ENCODE peak calls at places on chromosomes 6 and 20, in five cellular contexts. One of them, this sample, is unnamed.

GRCh38 chr6:70651326-70651905 is 16.3 kb upstream of the SMAP1 start:
- DNase-seq in stimulated activated CD4-positive, alpha-beta T cell treated with anti-CD3 and anti-CD28 coated beads, Interleukin-4, amount 100 ng/mL, for 48 hours: peak; percentile 12
- DNase-seq in NCI-H2029 treated with DMSO at 0.1 percent for 48 hours: no peak
- DNase-seq in HEK293T: no peak
- DNase-seq in activated T-helper 1 cell treated with anti-CD3 and anti-CD28 coated beads, Interleukin-12 subunit alpha, Interleukin-12 subunit beta, Interleukin-2, Interleukin-4 antibody, amounts not matched to agents 30 ng/mL and 10 ng/mL and 1 ng/mL, durations not matched to agents 14 hours and 24 hours and 36 hours: peak; percentile 71
- DNase-seq in this sample: no peak

GRCh38 chr20:50470249-50470858 is 39.8 kb upstream of the PTPN1 start:
- DNase-seq in NCI-H2029 treated with DMSO at 0.1 percent for 48 hours: no peak
- DNase-seq in activated T-helper 1 cell treated with anti-CD3 and anti-CD28 coated beads, Interleukin-12 subunit alpha, Interleukin-12 subunit beta, Interleukin-2, Interleukin-4 antibody, amounts not matched to agents 30 ng/mL and 10 ng/mL and 1 ng/mL, durations not matched to agents 14 hours and 24 hours and 36 hours: no peak
- DNase-seq in stimulated activated CD4-positive, alpha-beta T cell treated with anti-CD3 and anti-CD28 coated beads, Interleukin-4, amount 100 ng/mL, for 48 hours: no peak
- DNase-seq in HEK293T: no peak
- DNase-seq in this sample: no peak

GRCh38 chr20:6388666-6389197 is 265.9 kb upstream of the FERMT1 start:
- DNase-seq in HEK293T: no peak
- DNase-seq in activated T-helper 1 cell treated with anti-CD3 and anti-CD28 coated beads, Interleukin-12 subunit alpha, Interleukin-12 subunit beta, Interleukin-2, Interleukin-4 antibody, amounts not matched to agents 30 ng/mL and 10 ng/mL and 1 ng/mL, durations not matched to agents 14 hours and 24 hours and 36 hours: no peak
- DNase-seq in NCI-H2029 treated with DMSO at 0.1 percent for 48 hours: no peak
- DNase-seq in stimulated activated CD4-positive, alpha-beta T cell treated with anti-CD3 and anti-CD28 coated beads, Interleukin-4, amount 100 ng/mL, for 48 hours: no peak
- DNase-seq in this sample: no peak

GRCh38 chr20:31712564-31713311 is 9.9 kb downstream of the BCL2L1 start:
- DNase-seq in NCI-H2029 treated with DMSO at 0.1 percent for 48 hours: peak; percentile 71
- DNase-seq in activated T-helper 1 cell treated with anti-CD3 and anti-CD28 coated beads, Interleukin-12 subunit alpha, Interleukin-12 subunit beta, Interleukin-2, Interleukin-4 antibody, amounts not matched to agents 30 ng/mL and 10 ng/mL and 1 ng/mL, durations not matched to agents 14 hours and 24 hours and 36 hours: no peak
- DNase-seq in HEK293T: no peak
- DNase-seq in stimulated activated CD4-positive, alpha-beta T cell treated with anti-CD3 and anti-CD28 coated beads, Interleukin-4, amount 100 ng/mL, for 48 hours: no peak
- DNase-seq in this sample: no peak

GRCh38 chr20:3629893-3630292 is 33.3 kb downstream of the GFRA4 start:
- DNase-seq in activated T-helper 1 cell treated with anti-CD3 and anti-CD28 coated beads, Interleukin-12 subunit alpha, Interleukin-12 subunit beta, Interleukin-2, Interleukin-4 antibody, amounts not matched to agents 30 ng/mL and 10 ng/mL and 1 ng/mL, durations not matched to agents 14 hours and 24 hours and 36 hours: no peak
- DNase-seq in stimulated activated CD4-positive, alpha-beta T cell treated with anti-CD3 and anti-CD28 coated beads, Interleukin-4, amount 100 ng/mL, for 48 hours: no peak
- DNase-seq in HEK293T: no peak
- DNase-seq in NCI-H2029 treated with DMSO at 0.1 percent for 48 hours: no peak
- DNase-seq in this sample: no peak

GRCh38 chr6:30156262-30156599 is 4.8 kb downstream of the TRIM10 start:
- DNase-seq in HEK293T: peak; percentile 35
- DNase-seq in NCI-H2029 treated with DMSO at 0.1 percent for 48 hours: no peak
- DNase-seq in activated T-helper 1 cell treated with anti-CD3 and anti-CD28 coated beads, Interleukin-12 subunit alpha, Interleukin-12 subunit beta, Interleukin-2, Interleukin-4 antibody, amounts not matched to agents 30 ng/mL and 10 ng/mL and 1 ng/mL, durations not matched to agents 14 hours and 24 hours and 36 hours: no peak
- DNase-seq in stimulated activated CD4-positive, alpha-beta T cell treated with anti-CD3 and anti-CD28 coated beads, Interleukin-4, amount 100 ng/mL, for 48 hours: no peak
- DNase-seq in this sample: no peak

GRCh38 chr20:40612837-40613236 is 76.2 kb downstream of the MAFB start:
- DNase-seq in HEK293T: no peak
- DNase-seq in NCI-H2029 treated with DMSO at 0.1 percent for 48 hours: no peak
- DNase-seq in stimulated activated CD4-positive, alpha-beta T cell treated with anti-CD3 and anti-CD28 coated beads, Interleukin-4, amount 100 ng/mL, for 48 hours: no peak
- DNase-seq in activated T-helper 1 cell treated with anti-CD3 and anti-CD28 coated beads, Interleukin-12 subunit alpha, Interleukin-12 subunit beta, Interleukin-2, Interleukin-4 antibody, amounts not matched to agents 30 ng/mL and 10 ng/mL and 1 ng/mL, durations not matched to agents 14 hours and 24 hours and 36 hours: no peak
- DNase-seq in this sample: no peak

GRCh38 chr20:57918546-57918945 is 208.7 kb upstream of the PMEPA1 start:
- DNase-seq in HEK293T: no peak
- DNase-seq in NCI-H2029 treated with DMSO at 0.1 percent for 48 hours: no peak
- DNase-seq in stimulated activated CD4-positive, alpha-beta T cell treated with anti-CD3 and anti-CD28 coated beads, Interleukin-4, amount 100 ng/mL, for 48 hours: no peak
- DNase-seq in activated T-helper 1 cell treated with anti-CD3 and anti-CD28 coated beads, Interleukin-12 subunit alpha, Interleukin-12 subunit beta, Interleukin-2, Interleukin-4 antibody, amounts not matched to agents 30 ng/mL and 10 ng/mL and 1 ng/mL, durations not matched to agents 14 hours and 24 hours and 36 hours: no peak
- DNase-seq in this sample: no peak

GRCh38 chr6:83198486-83199172 is 5.5 kb downstream of the RWDD2A start:
- DNase-seq in activated T-helper 1 cell treated with anti-CD3 and anti-CD28 coated beads, Interleukin-12 subunit alpha, Interleukin-12 subunit beta, Interleukin-2, Interleukin-4 antibody, amounts not matched to agents 30 ng/mL and 10 ng/mL and 1 ng/mL, durations not matched to agents 14 hours and 24 hours and 36 hours: no peak
- DNase-seq in stimulated activated CD4-positive, alpha-beta T cell treated with anti-CD3 and anti-CD28 coated beads, Interleukin-4, amount 100 ng/mL, for 48 hours: no peak
- DNase-seq in NCI-H2029 treated with DMSO at 0.1 percent for 48 hours: no peak
- DNase-seq in HEK293T: no peak
- DNase-seq in this sample: no peak

GRCh38 chr20:32339116-32339515 is 19.0 kb upstream of the ASXL1 start:
- DNase-seq in activated T-helper 1 cell treated with anti-CD3 and anti-CD28 coated beads, Interleukin-12 subunit alpha, Interleukin-12 subunit beta, Interleukin-2, Interleukin-4 antibody, amounts not matched to agents 30 ng/mL and 10 ng/mL and 1 ng/mL, durations not matched to agents 14 hours and 24 hours and 36 hours: no peak
- DNase-seq in stimulated activated CD4-positive, alpha-beta T cell treated with anti-CD3 and anti-CD28 coated beads, Interleukin-4, amount 100 ng/mL, for 48 hours: no peak
- DNase-seq in NCI-H2029 treated with DMSO at 0.1 percent for 48 hours: no peak
- DNase-seq in HEK293T: no peak
- DNase-seq in this sample: no peak

GRCh38 chr6:21742238-21742660 is 148.7 kb downstream of the SOX4 start:
- DNase-seq in NCI-H2029 treated with DMSO at 0.1 percent for 48 hours: peak; percentile 70
- DNase-seq in HEK293T: no peak
- DNase-seq in activated T-helper 1 cell treated with anti-CD3 and anti-CD28 coated beads, Interleukin-12 subunit alpha, Interleukin-12 subunit beta, Interleukin-2, Interleukin-4 antibody, amounts not matched to agents 30 ng/mL and 10 ng/mL and 1 ng/mL, durations not matched to agents 14 hours and 24 hours and 36 hours: no peak
- DNase-seq in stimulated activated CD4-positive, alpha-beta T cell treated with anti-CD3 and anti-CD28 coated beads, Interleukin-4, amount 100 ng/mL, for 48 hours: no peak
- DNase-seq in this sample: no peak

GRCh38 chr6:133456439-133456838 is 215.3 kb downstream of the EYA4 start:
- DNase-seq in activated T-helper 1 cell treated with anti-CD3 and anti-CD28 coated beads, Interleukin-12 subunit alpha, Interleukin-12 subunit beta, Interleukin-2, Interleukin-4 antibody, amounts not matched to agents 30 ng/mL and 10 ng/mL and 1 ng/mL, durations not matched to agents 14 hours and 24 hours and 36 hours: no peak
- DNase-seq in stimulated activated CD4-positive, alpha-beta T cell treated with anti-CD3 and anti-CD28 coated beads, Interleukin-4, amount 100 ng/mL, for 48 hours: no peak
- DNase-seq in NCI-H2029 treated with DMSO at 0.1 percent for 48 hours: no peak
- DNase-seq in HEK293T: no peak
- DNase-seq in this sample: no peak

GRCh38 chr20:53949319-53949839 is 121.0 kb downstream of the BCAS1 start:
- DNase-seq in stimulated activated CD4-positive, alpha-beta T cell treated with anti-CD3 and anti-CD28 coated beads, Interleukin-4, amount 100 ng/mL, for 48 hours: peak; percentile 51
- DNase-seq in NCI-H2029 treated with DMSO at 0.1 percent for 48 hours: no peak
- DNase-seq in activated T-helper 1 cell treated with anti-CD3 and anti-CD28 coated beads, Interleukin-12 subunit alpha, Interleukin-12 subunit beta, Interleukin-2, Interleukin-4 antibody, amounts not matched to agents 30 ng/mL and 10 ng/mL and 1 ng/mL, durations not matched to agents 14 hours and 24 hours and 36 hours: peak; percentile 75
- DNase-seq in HEK293T: no peak
- DNase-seq in this sample: no peak

GRCh38 chr6:127855542-127856159 is 45.2 kb downstream of the THEMIS start:
- DNase-seq in stimulated activated CD4-positive, alpha-beta T cell treated with anti-CD3 and anti-CD28 coated beads, Interleukin-4, amount 100 ng/mL, for 48 hours: no peak
- DNase-seq in NCI-H2029 treated with DMSO at 0.1 percent for 48 hours: no peak
- DNase-seq in activated T-helper 1 cell treated with anti-CD3 and anti-CD28 coated beads, Interleukin-12 subunit alpha, Interleukin-12 subunit beta, Interleukin-2, Interleukin-4 antibody, amounts not matched to agents 30 ng/mL and 10 ng/mL and 1 ng/mL, durations not matched to agents 14 hours and 24 hours and 36 hours: no peak
- DNase-seq in HEK293T: peak; percentile 13
- DNase-seq in this sample: no peak

GRCh38 chr6:101544286-101544685 is 150.8 kb downstream of the GRIK2 start:
- DNase-seq in stimulated activated CD4-positive, alpha-beta T cell treated with anti-CD3 and anti-CD28 coated beads, Interleukin-4, amount 100 ng/mL, for 48 hours: no peak
- DNase-seq in HEK293T: no peak
- DNase-seq in activated T-helper 1 cell treated with anti-CD3 and anti-CD28 coated beads, Interleukin-12 subunit alpha, Interleukin-12 subunit beta, Interleukin-2, Interleukin-4 antibody, amounts not matched to agents 30 ng/mL and 10 ng/mL and 1 ng/mL, durations not matched to agents 14 hours and 24 hours and 36 hours: no peak
- DNase-seq in NCI-H2029 treated with DMSO at 0.1 percent for 48 hours: no peak
- DNase-seq in this sample: no peak

GRCh38 chr6:117919775-117920492 is 12.9 kb downstream of the SLC35F1 start:
- DNase-seq in stimulated activated CD4-positive, alpha-beta T cell treated with anti-CD3 and anti-CD28 coated beads, Interleukin-4, amount 100 ng/mL, for 48 hours: no peak
- DNase-seq in NCI-H2029 treated with DMSO at 0.1 percent for 48 hours: no peak
- DNase-seq in HEK293T: peak; percentile 59
- DNase-seq in activated T-helper 1 cell treated with anti-CD3 and anti-CD28 coated beads, Interleukin-12 subunit alpha, Interleukin-12 subunit beta, Interleukin-2, Interleukin-4 antibody, amounts not matched to agents 30 ng/mL and 10 ng/mL and 1 ng/mL, durations not matched to agents 14 hours and 24 hours and 36 hours: no peak
- DNase-seq in this sample: peak; percentile 4